ENCODE peak calls at places on chromosomes 4 and X, in six cellular contexts. G is activated T-cell treated with anti-CD3 and anti-CD28 coated beads, Interleukin-2, amount 50 U/mL, for 24 hours; U is aorta; E is T-cell; Q is heart left ventricle; Y is germinal center. X is an unnamed sample.

GRCh38 chrX:77422886-77423648 is 24.1 kb upstream of the FGF16 start:
- DNase-seq in G (no peak), U (no peak), E (no peak), Q (no peak), Y (no peak), X (no peak)

GRCh38 chr4:53942712-53943111 is 121.7 kb downstream of the CHIC2 start:
- DNase-seq in G (no peak), U (no peak), E (no peak), Q (no peak), Y (no peak), X (no peak)

GRCh38 chr4:128782076-128782715 is 27.3 kb upstream of the JADE1 start:
- DNase-seq in G (peak), U (no peak), E (peak), Q (peak), Y (peak), X (peak)

GRCh38 chr4:39539026-39539690 is 11.9 kb upstream of the UGDH start:
- DNase-seq in G (no peak), U (no peak), E (no peak), Q (no peak), Y (no peak), X (no peak)

GRCh38 chrX:37993857-37994619 is 12.3 kb upstream of the SYTL5 start:
- DNase-seq in G (no peak), U (no peak), E (no peak), Q (no peak), Y (peak), X (no peak)

GRCh38 chr4:27381806-27382205 is 521.2 kb downstream of the STIM2 start:
- DNase-seq in G (no peak), U (no peak), E (no peak), Q (no peak), Y (no peak), X (no peak)

GRCh38 chr4:109164011-109164410 is 138.4 kb downstream of the COL25A1 start:
- DNase-seq in G (no peak), U (no peak), E (no peak), Q (no peak), Y (no peak), X (no peak)

GRCh38 chr4:82543131-82543530 is 18.7 kb downstream of the TMEM150C start:
- DNase-seq in G (no peak), U (no peak), E (no peak), Q (no peak), Y (no peak), X (no peak)

GRCh38 chr4:17636696-17637351 is 22.4 kb downstream of the MED28 start:
- DNase-seq in G (peak), U (peak), E (peak), Q (peak), Y (peak), X (peak)

GRCh38 chr4:112802780-112803179 is 165.8 kb downstream of the LARP7 start:
- DNase-seq in G (no peak), U (no peak), E (no peak), Q (no peak), Y (no peak), X (no peak)

GRCh38 chr4:136927172-136927571 is 605.1 kb downstream of the PCDH18 start:
- DNase-seq in G (no peak), U (no peak), E (no peak), Q (no peak), Y (no peak), X (no peak)

GRCh38 chr4:76301068-76301774 is 5.3 kb upstream of the STBD1 start:
- DNase-seq in G (no peak), U (no peak), E (no peak), Q (no peak), Y (no peak), X (no peak)

GRCh38 chrX:150870487-150871340 is 27.8 kb downstream of the CD99L2 start:
- DNase-seq in G (no peak), U (no peak), E (no peak), Q (no peak), Y (no peak), X (no peak)

GRCh38 chr4:41294445-41295062 is 37.8 kb downstream of the UCHL1 start:
- DNase-seq in G (no peak), U (no peak), E (no peak), Q (no peak), Y (no peak), X (no peak)

GRCh38 chrX:101452051-101452450 is 33.2 kb upstream of the ARMCX4 start:
- DNase-seq in G (no peak), U (no peak), E (no peak), Q (no peak), Y (no peak), X (no peak)

GRCh38 chr4:41538017-41538733 is at the start of gene LIMCH1:
- DNase-seq in G (no peak), U (peak), E (no peak), Q (peak), Y (no peak), X (no peak)

GRCh38 chrX:107324493-107325310 is 118.3 kb downstream of the DNAAF6 start:
- DNase-seq in G (no peak), U (no peak), E (no peak), Q (peak), Y (no peak), X (no peak)

GRCh38 chr4:25129926-25130325 is 30.3 kb downstream of the SEPSECS start:
- DNase-seq in G (no peak), U (no peak), E (no peak), Q (no peak), Y (no peak), X (no peak)

GRCh38 chr4:40552536-40552935 is 77.1 kb downstream of the RBM47 start:
- DNase-seq in G (no peak), U (no peak), E (no peak), Q (no peak), Y (no peak), X (no peak)

GRCh38 chr4:5865896-5866599 is 26.8 kb downstream of the CRMP1 start:
- DNase-seq in G (no peak), U (no peak), E (no peak), Q (no peak), Y (no peak), X (no peak)

GRCh38 chr4:37729649-37730004 is 43.5 kb upstream of the RELL1 start:
- DNase-seq in G (no peak), U (no peak), E (no peak), Q (no peak), Y (no peak), X (no peak)

GRCh38 chr4:163482197-163482596 is 8.6 kb upstream of the TKTL2 start:
- DNase-seq in G (no peak), U (no peak), E (no peak), Q (no peak), Y (peak), X (no peak)

GRCh38 chrX:40867352-40867751 is 132.0 kb upstream of the MED14 start:
- DNase-seq in G (no peak), U (no peak), E (no peak), Q (no peak), Y (no peak), X (no peak)

GRCh38 chr4:14149469-14150030 is 522.0 kb upstream of the BOD1L1 start:
- DNase-seq in G (no peak), U (no peak), E (no peak), Q (no peak), Y (no peak), X (no peak)

GRCh38 chrX:68433155-68433980 is at the start of gene OPHN1:
- DNase-seq in G (peak), U (peak), E (no peak), Q (peak), Y (no peak), X (no peak)

GRCh38 chr4:89351201-89351600 is 43.6 kb upstream of the GPRIN3 start:
- DNase-seq in G (no peak), U (no peak), E (no peak), Q (no peak), Y (no peak), X (no peak)

GRCh38 chrX:70001269-70001668 is 48.5 kb downstream of the AWAT2 start:
- DNase-seq in G (no peak), U (no peak), E (no peak), Q (peak), Y (no peak), X (no peak)

GRCh38 chrX:120251471-120252011 is 929 bp downstream of the ZBTB33 start:
- DNase-seq in G (peak), U (peak), E (no peak), Q (peak), Y (peak), X (no peak)

X was measured in naive thymus-derived CD4-positive, alpha-beta T cell.